ENCODE peak calls at places on chromosomes 13 and 19, in ten cellular contexts. D is colonic mucosa, R is brain microvascular endothelial cell, V is thoracic aorta, C is pancreas, S is BE2C, A is left lung, W is heart left ventricle, X is upper lobe of left lung, N is kidney epithelial cell. Q is an unnamed sample.

GRCh38 chr19:51439021-51439465 is 19.2 kb downstream of the SIGLEC8 start:
- DNase-seq in D (no peak), R (no peak), V (no peak), C (no peak), S (no peak), A (no peak), W (no peak), X (no peak), N (no peak), Q (no peak)

GRCh38 chr13:114015111-114015551 is 41.3 kb upstream of the C13orf46 start:
- DNase-seq in D (no peak), R (no peak), V (no peak), C (peak; percentile 75), S (no peak), A (peak; percentile 77), W (no peak), X (no peak), N (no peak), Q (no peak)

GRCh38 chr19:28881616-28882015 is 331.3 kb downstream of the UQCRFS1 start:
- DNase-seq in D (no peak), R (no peak), V (no peak), C (no peak), S (no peak), A (no peak), W (no peak), X (no peak), N (peak; percentile 12), Q (no peak)

GRCh38 chr19:50493171-50493570 is 16.5 kb upstream of the GARIN5A start:
- DNase-seq in D (no peak), R (no peak), V (no peak), C (peak; percentile 28), S (no peak), A (no peak), W (peak; percentile 9), X (no peak), N (no peak), Q (no peak)

GRCh38 chr19:50998061-50998460 is 3.3 kb downstream of the KLK8 start:
- DNase-seq in D (no peak), R (no peak), V (no peak), C (no peak), S (no peak), A (no peak), W (no peak), X (no peak), N (no peak), Q (no peak)

GRCh38 chr19:9828551-9829063 is 889 bp downstream of the UBL5 start:
- DNase-seq in D (no peak), R (no peak), V (no peak), C (no peak), S (no peak), A (no peak), W (no peak), X (no peak), N (no peak), Q (no peak)

GRCh38 chr13:110924639-110924934 is 9.7 kb upstream of the ANKRD10 start:
- DNase-seq in D (no peak), R (no peak), V (no peak), C (no peak), S (no peak), A (no peak), W (no peak), X (no peak), N (no peak), Q (no peak)

GRCh38 chr19:55053735-55054134 is 9.2 kb downstream of the RDH13 start:
- DNase-seq in D (no peak), R (no peak), V (no peak), C (no peak), S (no peak), A (no peak), W (no peak), X (no peak), N (no peak), Q (no peak)

GRCh38 chr13:47680752-47681151 is 320.3 kb downstream of the SUCLA2 start:
- DNase-seq in D (no peak), R (no peak), V (no peak), C (no peak), S (no peak), A (no peak), W (no peak), X (no peak), N (peak; percentile 16), Q (no peak)

GRCh38 chr13:104593693-104594092 is 1527.5 kb upstream of the SLC10A2 start:
- DNase-seq in D (peak; percentile 38), R (no peak), V (no peak), C (no peak), S (no peak), A (no peak), W (no peak), X (no peak), N (no peak), Q (no peak)

GRCh38 chr13:104593251-104593576 is 1527.0 kb upstream of the SLC10A2 start:
- DNase-seq in D (no peak), R (no peak), V (no peak), C (no peak), S (no peak), A (no peak), W (no peak), X (no peak), N (no peak), Q (no peak)

GRCh38 chr13:104592545-104593250 is 1526.5 kb upstream of the SLC10A2 start:
- DNase-seq in D (no peak), R (no peak), V (no peak), C (no peak), S (no peak), A (no peak), W (no peak), X (no peak), N (no peak), Q (no peak)

GRCh38 chr13:104594801-104595200 is 1528.6 kb upstream of the SLC10A2 start:
- DNase-seq in D (no peak), R (no peak), V (no peak), C (no peak), S (no peak), A (no peak), W (no peak), X (no peak), N (no peak), Q (no peak)

DNA sequence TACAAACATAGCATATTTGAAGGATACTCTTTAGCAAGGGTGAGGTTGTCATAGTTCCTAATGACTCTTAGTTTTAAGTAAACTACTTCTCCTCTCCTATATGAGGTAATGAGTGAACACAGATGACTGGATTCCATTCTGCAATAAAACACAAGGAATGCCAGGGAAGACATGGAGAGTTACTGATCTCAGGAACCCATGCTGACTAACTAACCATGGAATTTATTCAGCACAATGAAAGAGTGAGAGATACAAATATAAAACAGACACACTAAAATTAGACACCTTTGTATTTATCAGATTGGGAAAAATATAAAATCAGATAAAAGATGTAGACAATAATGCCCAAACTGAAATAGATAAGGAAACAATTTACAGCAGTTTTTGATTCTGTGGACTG is 1525.9 kb upstream of the SLC10A2 start:
- DNase-seq in D (no peak), R (peak; percentile 78), V (no peak), C (no peak), S (no peak), A (no peak), W (no peak), X (no peak), N (peak; percentile 93), Q (no peak)
- H3K36me3 ChIP-seq in D (no peaks in the 10 kb centered on the region), R (no peaks in the 10 kb centered on the region), V (no peaks in the 10 kb centered on the region), C (no peaks in the 10 kb centered on the region), S (no peaks in the 10 kb centered on the region), A (no peaks in the 10 kb centered on the region), W (no peaks in the 10 kb centered on the region), X (no peaks in the 10 kb centered on the region), N (no peaks in the 10 kb centered on the region), Q (no peaks in the 10 kb centered on the region)

DNA sequence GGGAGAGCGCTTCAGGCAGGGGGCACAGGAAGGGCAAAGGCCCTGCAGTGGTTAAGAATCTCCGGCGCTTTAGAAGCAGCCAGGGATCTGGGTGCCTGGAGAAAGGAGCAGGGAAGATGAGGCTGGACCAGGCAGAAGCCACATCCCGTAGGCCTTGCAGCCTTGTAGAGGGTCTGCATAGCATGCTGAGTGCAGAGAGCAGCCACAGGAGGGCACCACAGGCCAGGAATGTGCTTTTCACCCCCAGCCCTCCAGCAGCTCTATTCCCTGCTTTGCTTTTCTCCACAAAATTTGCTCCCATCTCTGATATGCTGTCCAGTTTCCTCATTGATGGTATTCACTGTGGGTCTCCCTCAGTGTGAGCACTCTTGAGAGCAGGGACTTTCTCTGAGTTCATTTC is 5.7 kb downstream of the WDR62 start:
- DNase-seq in D (no peak), R (peak; percentile 58), V (no peak), C (no peak), S (peak; percentile 71), A (no peak), W (peak; percentile 70), X (peak; percentile 24), N (no peak), Q (peak; percentile 64)
- TF ChIP-seq CTCF in D (no peak), R (peak; percentile 85), V (no peak), C (no peak), S (peak; percentile 76), A (peak; percentile 21), W (peak; percentile 55), X (no peak), N (peak; percentile 77), Q (no peak)

DNA sequence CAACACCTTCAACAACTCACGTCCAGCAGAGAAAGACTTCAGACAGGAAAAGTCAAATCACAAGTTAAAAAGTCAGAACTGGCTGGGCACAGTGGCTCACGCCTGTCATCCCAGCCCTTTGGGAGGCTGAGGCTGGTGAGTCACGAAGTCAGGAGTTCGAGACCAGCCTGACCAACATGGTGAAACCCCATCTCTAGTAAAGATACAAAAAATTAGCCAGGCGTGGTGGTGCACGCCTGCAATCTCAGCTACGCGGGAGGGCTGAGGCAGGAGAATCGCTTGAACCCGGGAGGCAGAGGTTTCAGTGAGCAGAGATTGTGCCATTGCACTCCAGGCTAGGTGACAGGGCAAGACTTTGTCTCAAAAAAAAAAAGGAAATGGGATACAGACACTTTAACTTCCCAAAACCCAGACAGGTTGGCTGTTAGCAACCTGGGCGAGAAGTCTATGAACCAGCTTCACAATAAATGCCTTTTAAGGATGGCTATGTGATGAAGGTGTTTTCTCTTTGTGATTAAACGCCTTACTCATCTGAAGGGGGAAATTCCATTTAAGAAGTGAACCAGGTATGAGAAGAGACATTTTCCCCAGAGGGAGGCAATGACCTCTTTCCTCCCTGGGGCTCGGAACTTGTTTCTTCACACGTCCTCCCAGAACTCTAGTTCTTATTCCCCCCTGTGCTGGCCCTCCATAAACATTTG is 80.4 kb downstream of the INSR start:
- DNase-seq in D (no peak), R (no peak), V (no peak), C (no peak), S (no peak), A (no peak), W (no peak), X (no peak), N (no peak), Q (no peak)
- H3K36me3 ChIP-seq in D (no peaks in the 10 kb centered on the region), R (no peaks in the 10 kb centered on the region), V (no peaks in the 10 kb centered on the region), C (no peaks in the 10 kb centered on the region), S (no peaks in the 10 kb centered on the region), A (no peaks in the 10 kb centered on the region), W (no peaks in the 10 kb centered on the region), X (no peaks in the 10 kb centered on the region), N (no peaks in the 10 kb centered on the region), Q (no peaks in the 10 kb centered on the region)

GRCh38 chr13:62320129-62320724 is 904.6 kb upstream of the PCDH20 start:
- DNase-seq in D (no peak), R (peak; percentile 24), V (no peak), C (no peak), S (peak; percentile 20), A (no peak), W (no peak), X (no peak), N (peak; percentile 9), Q (no peak)
- TF ChIP-seq CTCF in D (no peak), R (peak; percentile 37), V (no peak), C (peak; percentile 43), S (peak; percentile 77), A (peak; percentile 25), W (peak; percentile 29), X (no peak), N (peak; percentile 55), Q (no peak)